ENCODE peak calls at places on chromosomes 7 and 10, in ten cellular contexts. One of them, this sample, is unnamed.

GRCh38 chr7:100818825-100819224 is 8.5 kb downstream of the EPHB4 start:
- DNase-seq in B cell: no peak
- DNase-seq in GM06990: no peak
- DNase-seq in GM13977: no peak
- DNase-seq in type B pancreatic cell: no peak
- DNase-seq in AG04450: no peak
- DNase-seq in progenitor cell of endocrine pancreas: no peak
- DNase-seq in stomach: no peak
- DNase-seq in fibroblast of lung: no peak
- DNase-seq in esophagus squamous epithelium: no peak
- DNase-seq in this sample: no peak

GRCh38 chr10:99279626-99280111 is 44.0 kb upstream of the HPSE2 start:
- DNase-seq in stomach: no peak
- DNase-seq in esophagus squamous epithelium: no peak
- DNase-seq in B cell: no peak
- DNase-seq in type B pancreatic cell: no peak
- DNase-seq in fibroblast of lung: no peak
- DNase-seq in AG04450: no peak
- DNase-seq in progenitor cell of endocrine pancreas: no peak
- DNase-seq in GM06990: no peak
- DNase-seq in GM13977: no peak
- DNase-seq in this sample: no peak

GRCh38 chr7:76054129-76055120 is 6.5 kb downstream of the MDH2 start:
- DNase-seq in B cell: no peak
- DNase-seq in progenitor cell of endocrine pancreas: no peak
- DNase-seq in AG04450: peak
- DNase-seq in GM13977: no peak
- DNase-seq in esophagus squamous epithelium: no peak
- DNase-seq in stomach: no peak
- DNase-seq in type B pancreatic cell: no peak
- DNase-seq in fibroblast of lung: peak
- DNase-seq in GM06990: no peak
- DNase-seq in this sample: no peak

GRCh38 chr7:3300221-3300650 is 816 bp upstream of the SDK1 start:
- DNase-seq in stomach: no peak
- DNase-seq in progenitor cell of endocrine pancreas: no peak
- DNase-seq in fibroblast of lung: peak
- DNase-seq in AG04450: no peak
- DNase-seq in GM13977: no peak
- DNase-seq in type B pancreatic cell: no peak
- DNase-seq in GM06990: no peak
- DNase-seq in B cell: no peak
- DNase-seq in esophagus squamous epithelium: no peak
- DNase-seq in this sample: no peak

GRCh38 chr7:156386097-156386496 is 254.5 kb upstream of the RNF32 start:
- DNase-seq in stomach: no peak
- DNase-seq in esophagus squamous epithelium: no peak
- DNase-seq in GM13977: no peak
- DNase-seq in type B pancreatic cell: no peak
- DNase-seq in fibroblast of lung: no peak
- DNase-seq in AG04450: no peak
- DNase-seq in GM06990: no peak
- DNase-seq in progenitor cell of endocrine pancreas: peak
- DNase-seq in B cell: no peak
- DNase-seq in this sample: no peak

GRCh38 chr7:34320412-34320811 is 337.6 kb upstream of the NPSR1 start:
- DNase-seq in GM13977: no peak
- DNase-seq in B cell: no peak
- DNase-seq in type B pancreatic cell: no peak
- DNase-seq in progenitor cell of endocrine pancreas: no peak
- DNase-seq in esophagus squamous epithelium: no peak
- DNase-seq in fibroblast of lung: no peak
- DNase-seq in stomach: no peak
- DNase-seq in GM06990: no peak
- DNase-seq in AG04450: no peak
- DNase-seq in this sample: no peak

GRCh38 chr10:78746178-78746763 is 322.5 kb upstream of the ZMIZ1 start:
- DNase-seq in GM06990: no peak
- DNase-seq in AG04450: no peak
- DNase-seq in B cell: no peak
- DNase-seq in stomach: no peak
- DNase-seq in fibroblast of lung: no peak
- DNase-seq in esophagus squamous epithelium: no peak
- DNase-seq in type B pancreatic cell: no peak
- DNase-seq in GM13977: no peak
- DNase-seq in progenitor cell of endocrine pancreas: no peak
- DNase-seq in this sample: no peak

GRCh38 chr7:95470452-95470851 is 15.3 kb upstream of the ASB4 start:
- DNase-seq in AG04450: no peak
- DNase-seq in fibroblast of lung: peak
- DNase-seq in type B pancreatic cell: no peak
- DNase-seq in stomach: no peak
- DNase-seq in progenitor cell of endocrine pancreas: no peak
- DNase-seq in esophagus squamous epithelium: no peak
- DNase-seq in B cell: no peak
- DNase-seq in GM06990: no peak
- DNase-seq in GM13977: peak
- DNase-seq in this sample: peak

GRCh38 chr7:148650232-148650858 is 48.4 kb upstream of the CUL1 start:
- DNase-seq in stomach: no peak
- DNase-seq in GM06990: no peak
- DNase-seq in fibroblast of lung: peak
- DNase-seq in esophagus squamous epithelium: no peak
- DNase-seq in B cell: no peak
- DNase-seq in type B pancreatic cell: no peak
- DNase-seq in AG04450: peak
- DNase-seq in GM13977: no peak
- DNase-seq in progenitor cell of endocrine pancreas: no peak
- DNase-seq in this sample: no peak

GRCh38 chr10:85548038-85548437 is 818.6 kb downstream of the GRID1 start:
- DNase-seq in GM13977: peak
- DNase-seq in GM06990: peak
- DNase-seq in AG04450: no peak
- DNase-seq in B cell: no peak
- DNase-seq in esophagus squamous epithelium: no peak
- DNase-seq in fibroblast of lung: peak
- DNase-seq in progenitor cell of endocrine pancreas: no peak
- DNase-seq in stomach: no peak
- DNase-seq in type B pancreatic cell: no peak
- DNase-seq in this sample: no peak

GRCh38 chr7:129664029-129665012 is 52.8 kb downstream of the NRF1 start:
- DNase-seq in GM13977: peak
- DNase-seq in B cell: no peak
- DNase-seq in fibroblast of lung: peak
- DNase-seq in esophagus squamous epithelium: no peak
- DNase-seq in progenitor cell of endocrine pancreas: no peak
- DNase-seq in AG04450: peak
- DNase-seq in stomach: no peak
- DNase-seq in GM06990: no peak
- DNase-seq in type B pancreatic cell: no peak
- DNase-seq in this sample: peak

GRCh38 chr10:69500864-69501468 is 49.7 kb downstream of the TSPAN15 start:
- DNase-seq in AG04450: no peak
- DNase-seq in fibroblast of lung: no peak
- DNase-seq in type B pancreatic cell: peak
- DNase-seq in GM06990: no peak
- DNase-seq in GM13977: no peak
- DNase-seq in B cell: no peak
- DNase-seq in esophagus squamous epithelium: no peak
- DNase-seq in progenitor cell of endocrine pancreas: no peak
- DNase-seq in stomach: peak
- DNase-seq in this sample: no peak

GRCh38 chr7:134165266-134165665 is 38.1 kb downstream of the LRGUK start:
- DNase-seq in B cell: no peak
- DNase-seq in GM06990: no peak
- DNase-seq in progenitor cell of endocrine pancreas: no peak
- DNase-seq in fibroblast of lung: no peak
- DNase-seq in stomach: no peak
- DNase-seq in type B pancreatic cell: no peak
- DNase-seq in GM13977: no peak
- DNase-seq in esophagus squamous epithelium: no peak
- DNase-seq in AG04450: no peak
- DNase-seq in this sample: no peak

GRCh38 chr7:146146866-146147265 is 30.3 kb downstream of the CNTNAP2 start:
- DNase-seq in progenitor cell of endocrine pancreas: no peak
- DNase-seq in AG04450: no peak
- DNase-seq in type B pancreatic cell: no peak
- DNase-seq in GM06990: no peak
- DNase-seq in GM13977: no peak
- DNase-seq in esophagus squamous epithelium: no peak
- DNase-seq in fibroblast of lung: peak
- DNase-seq in B cell: no peak
- DNase-seq in stomach: no peak
- DNase-seq in this sample: no peak

GRCh38 chr7:76056241-76056640 is 8.3 kb downstream of the MDH2 start:
- DNase-seq in stomach: no peak
- DNase-seq in fibroblast of lung: no peak
- DNase-seq in GM06990: no peak
- DNase-seq in B cell: peak
- DNase-seq in AG04450: no peak
- DNase-seq in type B pancreatic cell: no peak
- DNase-seq in esophagus squamous epithelium: no peak
- DNase-seq in progenitor cell of endocrine pancreas: no peak
- DNase-seq in GM13977: no peak
- DNase-seq in this sample: no peak

GRCh38 chr10:17787087-17787942 is 21.8 kb upstream of the MRC1 start:
- DNase-seq in type B pancreatic cell: no peak
- DNase-seq in progenitor cell of endocrine pancreas: no peak
- DNase-seq in B cell: no peak
- DNase-seq in fibroblast of lung: peak
- DNase-seq in esophagus squamous epithelium: no peak
- DNase-seq in AG04450: peak
- DNase-seq in GM06990: no peak
- DNase-seq in stomach: no peak
- DNase-seq in GM13977: no peak
- DNase-seq in this sample: no peak

GRCh38 chr10:95201736-95202135 is 7.7 kb downstream of the ACSM6 start:
- DNase-seq in type B pancreatic cell: no peak
- DNase-seq in GM13977: no peak
- DNase-seq in GM06990: no peak
- DNase-seq in B cell: no peak
- DNase-seq in fibroblast of lung: peak
- DNase-seq in esophagus squamous epithelium: no peak
- DNase-seq in progenitor cell of endocrine pancreas: no peak
- DNase-seq in stomach: no peak
- DNase-seq in AG04450: no peak
- DNase-seq in this sample: no peak

GRCh38 chr10:3805791-3806381 is 20.9 kb upstream of the KLF6 start:
- DNase-seq in stomach: no peak
- DNase-seq in progenitor cell of endocrine pancreas: no peak
- DNase-seq in type B pancreatic cell: no peak
- DNase-seq in B cell: no peak
- DNase-seq in esophagus squamous epithelium: no peak
- DNase-seq in fibroblast of lung: peak
- DNase-seq in AG04450: no peak
- DNase-seq in GM06990: peak
- DNase-seq in GM13977: no peak
- DNase-seq in this sample: peak

DNA sequence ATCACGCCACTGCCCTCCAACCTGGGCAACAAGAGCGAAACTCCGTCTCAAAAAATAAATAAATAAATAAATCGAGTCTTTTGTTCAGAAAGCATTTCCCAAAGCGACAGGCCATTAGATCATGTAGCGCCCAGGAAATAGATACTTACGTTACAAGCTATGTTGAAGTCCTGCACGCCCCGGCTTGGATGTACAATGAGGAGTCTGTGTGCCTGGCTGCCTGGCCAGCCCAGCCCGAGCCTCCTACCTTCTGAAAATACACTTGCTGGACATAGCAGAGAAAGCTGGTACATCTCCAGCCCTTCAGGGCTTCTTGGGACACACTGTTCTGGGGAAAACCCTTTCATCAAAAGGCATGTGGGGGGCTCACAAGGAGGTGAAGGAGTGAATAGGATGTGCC is 22.1 kb downstream of the FGFR2 start:
- DNase-seq in AG04450: no peak
- DNase-seq in esophagus squamous epithelium: no peak
- DNase-seq in B cell: no peak
- DNase-seq in progenitor cell of endocrine pancreas: no peak
- DNase-seq in stomach: no peak
- DNase-seq in type B pancreatic cell: no peak
- DNase-seq in GM13977: no peak
- DNase-seq in GM06990: no peak
- DNase-seq in fibroblast of lung: no peak
- DNase-seq in this sample: no peak
- TF ChIP-seq CTCF in AG04450: no peak
- TF ChIP-seq CTCF in esophagus squamous epithelium: no peak
- TF ChIP-seq CTCF in B cell: no peak
- TF ChIP-seq CTCF in progenitor cell of endocrine pancreas: no peak
- TF ChIP-seq CTCF in stomach: no peak
- TF ChIP-seq CTCF in type B pancreatic cell: no peak
- TF ChIP-seq CTCF in GM13977: no peak
- TF ChIP-seq CTCF in GM06990: no peak
- TF ChIP-seq CTCF in fibroblast of lung: no peak
- TF ChIP-seq CTCF in this sample: no peak

GRCh38 chr10:14560274-14560673 is 214.4 kb downstream of the FAM107B start:
- DNase-seq in AG04450: no peak
- DNase-seq in GM06990: no peak
- DNase-seq in B cell: no peak
- DNase-seq in type B pancreatic cell: no peak
- DNase-seq in GM13977: no peak
- DNase-seq in fibroblast of lung: peak
- DNase-seq in esophagus squamous epithelium: no peak
- DNase-seq in stomach: peak
- DNase-seq in progenitor cell of endocrine pancreas: no peak
- DNase-seq in this sample: no peak
- TF ChIP-seq CTCF in AG04450: no peak
- TF ChIP-seq CTCF in GM06990: peak
- TF ChIP-seq CTCF in B cell: no peak
- TF ChIP-seq CTCF in type B pancreatic cell: peak
- TF ChIP-seq CTCF in GM13977: no peak
- TF ChIP-seq CTCF in fibroblast of lung: no peak
- TF ChIP-seq CTCF in esophagus squamous epithelium: no peak
- TF ChIP-seq CTCF in stomach: no peak
- TF ChIP-seq CTCF in progenitor cell of endocrine pancreas: peak
- TF ChIP-seq CTCF in this sample: no peak

GRCh38 chr7:104272767-104273384 is 55.5 kb upstream of the LHFPL3 start:
- DNase-seq in esophagus squamous epithelium: no peak
- DNase-seq in GM13977: peak
- DNase-seq in B cell: no peak
- DNase-seq in type B pancreatic cell: no peak
- DNase-seq in AG04450: peak
- DNase-seq in GM06990: no peak
- DNase-seq in stomach: no peak
- DNase-seq in fibroblast of lung: peak
- DNase-seq in progenitor cell of endocrine pancreas: no peak
- DNase-seq in this sample: peak
- TF ChIP-seq CTCF in esophagus squamous epithelium: no peak
- TF ChIP-seq CTCF in GM13977: peak
- TF ChIP-seq CTCF in B cell: peak
- TF ChIP-seq CTCF in type B pancreatic cell: peak
- TF ChIP-seq CTCF in AG04450: peak
- TF ChIP-seq CTCF in GM06990: peak
- TF ChIP-seq CTCF in stomach: no peak
- TF ChIP-seq CTCF in fibroblast of lung: peak
- TF ChIP-seq CTCF in progenitor cell of endocrine pancreas: peak
- TF ChIP-seq CTCF in this sample: peak

GRCh38 chr7:22476822-22477221 is 23.2 kb downstream of the STEAP1B start:
- DNase-seq in progenitor cell of endocrine pancreas: no peak
- DNase-seq in GM06990: no peak
- DNase-seq in B cell: no peak
- DNase-seq in GM13977: no peak
- DNase-seq in stomach: no peak
- DNase-seq in type B pancreatic cell: no peak
- DNase-seq in AG04450: no peak
- DNase-seq in fibroblast of lung: no peak
- DNase-seq in esophagus squamous epithelium: no peak
- DNase-seq in this sample: no peak
- TF ChIP-seq CTCF in progenitor cell of endocrine pancreas: no peak
- TF ChIP-seq CTCF in GM06990: no peak
- TF ChIP-seq CTCF in B cell: no peak
- TF ChIP-seq CTCF in GM13977: no peak
- TF ChIP-seq CTCF in stomach: no peak
- TF ChIP-seq CTCF in type B pancreatic cell: no peak
- TF ChIP-seq CTCF in AG04450: no peak
- TF ChIP-seq CTCF in fibroblast of lung: no peak
- TF ChIP-seq CTCF in esophagus squamous epithelium: no peak
- TF ChIP-seq CTCF in this sample: no peak